ENCODE peak calls at places on chromosomes 16 and 17, in four cellular contexts. L is GM12878, U is K562, E is HepG2. I is an unnamed sample.

GRCh38 chr16:68068926-68069325 is 16.2 kb upstream of the NFATC3 start:
- DNase-seq in L (no peak), U (no peak), E (no peak), I (no peak)

GRCh38 chr16:87108941-87109340 is 208.3 kb downstream of the C16orf95 start:
- DNase-seq in L (no peak), U (no peak), E (no peak), I (no peak)

GRCh38 chr16:14510939-14511797 is 118.9 kb downstream of the PARN start:
- DNase-seq in L (no peak), U (no peak), E (peak), I (no peak)

GRCh38 chr16:80976946-80977345 is 29.7 kb downstream of the CMC2 start:
- DNase-seq in L (no peak), U (no peak), E (no peak), I (no peak)

GRCh38 chr17:62749926-62750325 is 58.2 kb downstream of the MARCHF10 start:
- DNase-seq in L (no peak), U (no peak), E (no peak), I (no peak)

GRCh38 chr16:88924834-88925539 is 52.0 kb downstream of the CBFA2T3 start:
- DNase-seq in L (no peak), U (peak), E (peak), I (peak)

GRCh38 chr16:87317766-87318121 is 552 bp upstream of the C16orf95 start:
- DNase-seq in L (no peak), U (no peak), E (peak), I (peak)

GRCh38 chr16:76756951-76757350 is 434.0 kb upstream of the MON1B start:
- DNase-seq in L (no peak), U (no peak), E (no peak), I (no peak)

GRCh38 chr17:43940630-43941029 is 1.6 kb downstream of the PPY start:
- DNase-seq in L (no peak), U (peak), E (peak), I (peak)

GRCh38 chr17:54744750-54745149 is 155.9 kb upstream of the TOM1L1 start:
- DNase-seq in L (no peak), U (no peak), E (no peak), I (no peak)

GRCh38 chr16:82756283-82756599 is 129.5 kb downstream of the CDH13 start:
- DNase-seq in L (no peak), U (no peak), E (no peak), I (no peak)

GRCh38 chr17:3282901-3283300 is 15.3 kb downstream of the OR3A1 start:
- DNase-seq in L (no peak), U (no peak), E (no peak), I (no peak)

GRCh38 chr17:27778193-27778592 is 22.1 kb downstream of the NOS2 start:
- DNase-seq in L (no peak), U (no peak), E (no peak), I (no peak)

GRCh38 chr17:27782791-27783206 is 17.5 kb downstream of the NOS2 start:
- DNase-seq in L (no peak), U (no peak), E (no peak), I (no peak)

GRCh38 chr17:27780441-27781404 is 19.6 kb downstream of the NOS2 start:
- DNase-seq in L (no peak), U (no peak), E (no peak), I (no peak)

GRCh38 chr17:27771576-27771975 is 28.8 kb downstream of the NOS2 start:
- DNase-seq in L (no peak), U (no peak), E (no peak), I (no peak)

DNA sequence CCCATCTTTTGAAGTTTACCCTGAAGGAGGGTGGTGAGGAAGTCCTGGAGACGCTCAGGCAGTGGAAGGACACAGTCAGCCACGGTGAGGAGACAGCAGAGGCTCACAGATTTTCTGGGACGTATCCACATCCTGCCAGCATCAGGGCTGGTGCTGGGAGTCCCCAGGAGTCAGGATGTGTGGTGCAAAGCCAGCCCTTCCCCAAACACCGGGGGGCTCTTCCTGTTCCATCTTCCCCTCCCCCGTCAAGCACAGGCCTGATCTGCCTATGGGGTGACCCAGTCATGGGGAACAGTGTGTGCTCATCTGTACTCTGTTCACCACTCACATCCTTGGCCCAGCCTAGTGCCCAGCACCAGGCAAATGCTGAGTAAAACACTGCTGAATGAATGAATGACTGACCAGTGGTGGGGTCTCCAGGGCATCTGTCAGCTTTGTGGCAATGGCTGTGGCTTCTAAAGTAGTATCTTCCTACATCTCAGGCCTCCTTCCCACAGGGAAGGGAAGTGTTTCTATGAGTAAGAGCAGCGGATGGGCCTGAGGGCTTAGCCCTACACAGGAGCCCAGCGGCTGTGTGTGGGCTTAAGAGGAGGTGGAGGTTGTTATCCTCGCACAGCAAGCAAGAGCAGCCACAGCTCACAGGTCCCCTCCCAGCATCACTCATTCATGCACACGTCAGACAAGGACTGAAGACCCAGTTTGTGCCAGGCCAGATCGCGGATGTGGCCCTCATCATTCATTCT is 23.3 kb downstream of the NOS2 start:
- DNase-seq in L (no peak), U (no peak), E (no peak), I (no peak)
- TF ChIP-seq FOXK2 in L (no peak), U (no peak), E (no peak), I (no peak)

GRCh38 chr16:69179255-69180010 is 7.5 kb upstream of the SNTB2 start:
- DNase-seq in L (no peak), U (no peak), E (peak), I (no peak)

GRCh38 chr16:69180011-69180338 is 7.0 kb upstream of the SNTB2 start:
- DNase-seq in L (no peak), U (no peak), E (no peak), I (no peak)

GRCh38 chr16:69171325-69172095 is 15.5 kb upstream of the SNTB2 start:
- DNase-seq in L (no peak), U (no peak), E (no peak), I (no peak)

DNA sequence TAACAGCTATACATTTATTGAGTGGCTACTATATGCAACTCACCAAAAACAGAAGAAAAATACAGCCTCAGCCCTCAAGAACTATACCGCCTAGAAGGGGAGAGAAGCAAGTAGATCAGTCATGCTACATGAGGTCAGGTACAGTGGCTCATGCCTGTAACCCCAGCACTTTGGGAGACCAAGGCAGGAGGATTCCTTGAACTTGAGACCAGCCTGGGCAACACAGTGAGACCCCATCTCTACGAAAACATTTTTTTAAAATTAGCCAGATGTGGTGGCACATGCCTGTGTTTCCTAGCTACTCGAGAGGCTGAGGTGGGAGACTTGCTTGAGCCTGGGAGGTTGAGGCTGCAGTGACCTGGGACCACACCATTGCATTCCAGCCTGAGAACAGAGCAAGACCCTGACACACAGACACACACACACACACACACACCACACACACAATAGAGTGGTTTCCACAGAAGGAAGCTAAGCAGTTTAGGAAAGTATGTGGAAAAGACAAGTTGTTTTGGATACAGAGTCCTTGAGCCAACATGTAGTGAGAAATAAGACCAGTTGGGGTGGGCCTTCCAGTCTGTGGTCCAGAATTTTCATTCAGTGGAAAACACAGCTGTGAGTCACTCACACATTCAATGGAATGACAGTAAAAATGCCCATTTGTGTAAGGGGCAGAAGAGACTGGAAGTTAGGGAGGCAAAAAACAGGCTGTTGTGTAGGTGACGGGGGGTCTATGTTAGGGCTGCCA is 10.8 kb upstream of the SNTB2 start:
- DNase-seq in L (no peak), U (no peak), E (no peak), I (no peak)
- TF ChIP-seq FOXK2 in L (no peak), U (no peak), E (no peak), I (no peak)

GRCh38 chr17:7047566-7047965 is 3.7 kb upstream of the SLC16A11 start:
- DNase-seq in L (no peak), U (no peak), E (no peak), I (no peak)
- TF ChIP-seq FOXK2 in L (no peak), U (no peak), E (no peak), I (no peak)

GRCh38 chr17:4896332-4897197 is 2.8 kb upstream of the C17orf107 start:
- DNase-seq in L (no peak), U (no peak), E (no peak), I (no peak)
- TF ChIP-seq FOXK2 in L (no peak), U (no peak), E (no peak), I (no peak)

I was measured in HEK293T.